ENCODE peak calls at places on chromosomes 16 and 17, in four cellular contexts. V, J, C and Z are unnamed samples.

GRCh38 chr17:13086142-13086769 is 68.4 kb upstream of the ELAC2 start:
- DNase-seq in V (no peak), J (no peak), C (no peak), Z (no peak)

GRCh38 chr17:68383443-68384321 is 73.6 kb downstream of the WIPI1 start:
- DNase-seq in V (peak; percentile 37), J (peak; percentile 46), C (no peak), Z (no peak)

GRCh38 chr16:31456988-31457360 is 2.3 kb upstream of the ARMC5 start:
- DNase-seq in V (no peak), J (no peak), C (no peak), Z (no peak)

GRCh38 chr17:28325221-28325620 is 6.2 kb downstream of the TMEM97 start:
- DNase-seq in V (no peak), J (no peak), C (no peak), Z (no peak)

GRCh38 chr17:81591971-81592370 is 39.8 kb upstream of the FAAP100 start:
- DNase-seq in V (no peak), J (no peak), C (no peak), Z (no peak)

GRCh38 chr16:4984174-4985000 is 26.3 kb downstream of the SEC14L5 start:
- DNase-seq in V (no peak), J (no peak), C (no peak), Z (no peak)

GRCh38 chr16:50393461-50394214 is 24.9 kb upstream of the BRD7 start:
- DNase-seq in V (no peak), J (no peak), C (no peak), Z (no peak)

GRCh38 chr16:2244301-2244700 is 7.1 kb downstream of the ECI1 start:
- DNase-seq in V (no peak), J (no peak), C (no peak), Z (no peak)

GRCh38 chr17:79840989-79841286 is 1.7 kb upstream of the CBX4 start:
- DNase-seq in V (no peak), J (no peak), C (no peak), Z (no peak)

GRCh38 chr16:22375117-22375962 is 921 bp upstream of the CDR2 start:
- DNase-seq in V (no peak), J (no peak), C (peak; percentile 16), Z (no peak)

GRCh38 chr16:16127469-16128116 is 95.7 kb downstream of the ABCC6 start:
- DNase-seq in V (peak; percentile 74), J (peak; percentile 68), C (peak; percentile 70), Z (peak; percentile 38)

GRCh38 chr17:72613411-72614292 is 478.8 kb downstream of the SLC39A11 start:
- DNase-seq in V (peak; percentile 74), J (no peak), C (no peak), Z (no peak)

GRCh38 chr17:50170662-50171370 is 5.0 kb downstream of the SGCA start:
- DNase-seq in V (peak; percentile 85), J (no peak), C (no peak), Z (no peak)

GRCh38 chr17:49694847-49695697 is 12.7 kb downstream of the SLC35B1 start:
- DNase-seq in V (peak; percentile 66), J (peak; percentile 60), C (peak; percentile 65), Z (peak; percentile 61)

GRCh38 chr17:30824002-30824355 is 513 bp downstream of the CRLF3 start:
- DNase-seq in V (no peak), J (no peak), C (no peak), Z (no peak)

GRCh38 chr17:80252871-80253270 is 7.8 kb upstream of the RNF213 start:
- DNase-seq in V (peak; percentile 83), J (peak; percentile 85), C (peak; percentile 83), Z (peak; percentile 72)

GRCh38 chr16:11585460-11586374 is 1.0 kb downstream of the LITAF start:
- DNase-seq in V (no peak), J (peak; percentile 41), C (no peak), Z (no peak)

GRCh38 chr17:2054262-2054739 is 602 bp upstream of the HIC1 start:
- DNase-seq in V (peak; percentile 33), J (no peak), C (no peak), Z (peak; percentile 24)

GRCh38 chr16:85562102-85562786 is 50.9 kb upstream of the GSE1 start:
- DNase-seq in V (no peak), J (no peak), C (no peak), Z (no peak)

GRCh38 chr17:10210151-10210574 is 11.8 kb upstream of the GAS7 start:
- DNase-seq in V (peak; percentile 31), J (no peak), C (no peak), Z (no peak)

GRCh38 chr16:67874147-67874771 is 1.4 kb downstream of the EDC4 start:
- DNase-seq in V (no peak), J (no peak), C (no peak), Z (no peak)

GRCh38 chr17:33651631-33652030 is 358.5 kb upstream of the ASIC2 start:
- DNase-seq in V (peak; percentile 4), J (no peak), C (no peak), Z (no peak)

GRCh38 chr17:45740553-45741330 is 43.4 kb upstream of the CRHR1 start:
- DNase-seq in V (peak; percentile 66), J (peak; percentile 38), C (peak; percentile 5), Z (no peak)

GRCh38 chr17:50630524-50631194 is 4.0 kb upstream of the ABCC3 start:
- DNase-seq in V (peak; percentile 89), J (peak; percentile 79), C (peak; percentile 39), Z (peak; percentile 32)

GRCh38 chr16:88870608-88871348 is 4.3 kb upstream of the PABPN1L start:
- DNase-seq in V (no peak), J (no peak), C (no peak), Z (no peak)

GRCh38 chr17:43608313-43608712 is 53.4 kb downstream of the MEOX1 start:
- DNase-seq in V (peak; percentile 27), J (no peak), C (no peak), Z (no peak)

GRCh38 chr17:78529251-78529650 is 47.9 kb downstream of the DNAH17 start:
- DNase-seq in V (no peak), J (no peak), C (no peak), Z (no peak)

GRCh38 chr16:64440421-64440831 is 681.4 kb downstream of the CDH11 start:
- DNase-seq in V (peak; percentile 90), J (no peak), C (no peak), Z (no peak)

GRCh38 chr17:45149669-45150603 is 1.7 kb downstream of the HEXIM1 start:
- DNase-seq in V (peak; percentile 68), J (peak; percentile 81), C (peak; percentile 44), Z (no peak)

GRCh38 chr17:9890124-9890523 is 14.9 kb downstream of the RCVRN start:
- DNase-seq in V (peak; percentile 51), J (peak; percentile 36), C (no peak), Z (no peak)

GRCh38 chr17:2058521-2059124 is 3.7 kb downstream of the HIC1 start:
- DNase-seq in V (no peak), J (peak; percentile 90), C (peak; percentile 44), Z (peak; percentile 56)

GRCh38 chr16:70512456-70512855 is 10.9 kb downstream of the COG4 start:
- DNase-seq in V (peak; percentile 66), J (no peak), C (no peak), Z (no peak)

GRCh38 chr16:57571098-57571497 is 28.7 kb downstream of the ADGRG5 start:
- DNase-seq in V (no peak), J (no peak), C (no peak), Z (no peak)

GRCh38 chr16:65574311-65574966 is 452.6 kb upstream of the CDH11 start:
- DNase-seq in V (no peak), J (no peak), C (no peak), Z (no peak)

GRCh38 chr17:57519199-57519598 is 225.9 kb downstream of the CCDC182 start:
- DNase-seq in V (peak; percentile 74), J (no peak), C (no peak), Z (no peak)

GRCh38 chr17:57519800-57520199 is 225.3 kb downstream of the CCDC182 start:
- DNase-seq in V (no peak), J (no peak), C (no peak), Z (no peak)

GRCh38 chr17:57523926-57524634 is 221.0 kb downstream of the CCDC182 start:
- DNase-seq in V (peak; percentile 50), J (peak; percentile 59), C (no peak), Z (no peak)

GRCh38 chr17:57522436-57523005 is 222.6 kb downstream of the CCDC182 start:
- DNase-seq in V (no peak), J (no peak), C (no peak), Z (no peak)

GRCh38 chr17:57521606-57522435 is 223.3 kb downstream of the CCDC182 start:
- DNase-seq in V (no peak), J (no peak), C (no peak), Z (no peak)
- H3K9me3 ChIP-seq in V (no peaks in the 10 kb centered on the region), J (no peaks in the 10 kb centered on the region), C (no peaks in the 10 kb centered on the region), Z (no peaks in the 10 kb centered on the region)

DNA sequence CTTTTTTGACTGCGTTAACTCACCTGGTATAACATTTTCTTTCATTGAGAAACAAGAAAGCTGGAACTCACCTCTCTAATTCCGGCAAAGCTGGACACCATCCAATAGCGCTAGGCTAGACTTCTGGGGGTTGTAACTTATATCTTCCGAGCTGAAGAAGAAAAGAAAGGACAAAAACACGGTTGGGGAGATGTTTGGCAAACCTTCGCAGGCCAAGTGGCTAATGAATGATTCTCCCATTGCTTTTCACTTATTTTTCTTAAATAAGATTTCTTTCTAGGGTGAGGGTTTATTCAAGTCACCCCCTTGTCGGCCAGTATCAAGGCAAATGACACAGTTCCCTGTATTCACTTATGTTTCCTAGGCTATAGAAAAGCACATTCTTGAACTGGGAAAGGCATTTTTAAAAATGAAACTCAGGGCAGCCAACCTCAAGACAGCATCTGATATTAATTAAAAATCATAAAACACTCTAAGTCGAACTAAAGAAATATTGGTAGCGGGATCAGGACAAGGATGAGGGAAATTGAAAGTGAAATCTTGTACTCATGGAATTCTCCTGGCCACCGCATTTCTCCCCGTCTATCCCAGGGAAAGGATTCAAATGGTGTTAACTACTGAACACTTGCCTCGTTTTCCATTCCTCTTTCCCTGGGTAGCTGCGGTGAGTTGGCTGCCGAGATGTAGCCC is 95.9 kb upstream of the ZFHX3 start:
- DNase-seq in V (no peak), J (no peak), C (no peak), Z (no peak)
- H3K9me3 ChIP-seq in V (no peaks in the 10 kb centered on the region), J (no peaks in the 10 kb centered on the region), C (no peaks in the 10 kb centered on the region), Z (no peaks in the 10 kb centered on the region)

GRCh38 chr17:26818736-26819135 is 475.2 kb upstream of the WSB1 start:
- DNase-seq in V (no peak), J (no peak), C (no peak), Z (no peak)
- H3K9me3 ChIP-seq in V (peaks cover 42% of the 10 kb centered on the region), J (peaks cover 87% of the 10 kb centered on the region), C (peaks cover 74% of the 10 kb centered on the region), Z (peaks cover 36% of the 10 kb centered on the region)

DNA sequence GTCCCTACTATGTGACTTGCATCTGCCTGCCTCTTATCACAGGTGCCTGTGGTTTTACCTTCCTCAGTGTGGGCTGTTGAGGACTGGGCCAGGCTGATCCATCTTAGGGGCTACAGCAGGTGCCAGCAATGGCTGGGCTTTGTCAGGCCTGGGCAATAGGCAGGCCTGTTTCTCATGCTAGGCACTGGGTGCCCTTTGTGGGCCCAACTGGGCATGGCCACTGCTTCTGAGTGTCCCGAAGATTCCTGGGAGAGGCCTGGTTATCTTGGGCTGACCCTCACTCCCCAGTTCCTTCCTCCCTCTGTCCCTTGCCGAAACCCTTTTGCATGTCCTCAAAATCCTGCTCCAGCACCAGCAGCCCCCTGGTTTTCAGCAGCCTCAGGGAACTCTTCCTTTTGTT is 1024.9 kb downstream of the KCNJ18 start:
- DNase-seq in V (no peak), J (no peak), C (no peak), Z (no peak)
- H3K9me3 ChIP-seq in V (peaks cover 9% of the 10 kb centered on the region), J (peaks cover 17% of the 10 kb centered on the region), C (peaks cover 4% of the 10 kb centered on the region), Z (no peaks in the 10 kb centered on the region)

GRCh38 chr17:71200597-71200996 is 920.2 kb upstream of the SOX9 start:
- DNase-seq in V (no peak), J (no peak), C (no peak), Z (no peak)
- H3K9me3 ChIP-seq in V (no peaks in the 10 kb centered on the region), J (no peaks in the 10 kb centered on the region), C (no peaks in the 10 kb centered on the region), Z (no peaks in the 10 kb centered on the region)